ENCODE peak calls at places on chromosome 9, in four cellular contexts. D is fibroblast of the aortic adventitia, X is kidney glomerular epithelial cell, S is mesendoderm. B is an unnamed sample.

GRCh38 chr9:25261445-25261844 is 416.8 kb downstream of the TUSC1 start:
- DNase-seq in D (no peak), X (no peak), S (peak; percentile 4), B (no peak)

GRCh38 chr9:91037511-91038482 is 236.2 kb downstream of the SYK start:
- DNase-seq in D (peak; percentile 90), X (peak; percentile 52), S (peak; percentile 41), B (no peak)

GRCh38 chr9:125472926-125473701 is 211.5 kb downstream of the GAPVD1 start:
- DNase-seq in D (peak; percentile 83), X (peak; percentile 15), S (peak; percentile 57), B (peak; percentile 76)

GRCh38 chr9:134187110-134187531 is 22.8 kb upstream of the RNU6ATAC start:
- DNase-seq in D (no peak), X (no peak), S (peak; percentile 23), B (no peak)

GRCh38 chr9:96253059-96253696 is 48.8 kb downstream of the HSD17B3 start:
- DNase-seq in D (no peak), X (no peak), S (peak; percentile 36), B (peak; percentile 66)

GRCh38 chr9:122991370-122991830 is 42.1 kb upstream of the GPR21 start:
- DNase-seq in D (peak; percentile 92), X (peak; percentile 87), S (peak; percentile 22), B (no peak)

GRCh38 chr9:33250458-33250995 is 10.6 kb downstream of the SPINK4 start:
- DNase-seq in D (peak; percentile 59), X (no peak), S (no peak), B (no peak)

GRCh38 chr9:75148551-75148950 is 60.2 kb downstream of the OSTF1 start:
- DNase-seq in D (peak; percentile 88), X (peak; percentile 13), S (no peak), B (no peak)

GRCh38 chr9:4486176-4486575 is 4.1 kb upstream of the SLC1A1 start:
- DNase-seq in D (no peak), X (no peak), S (peak; percentile 39), B (no peak)

GRCh38 chr9:98989036-98990000 is 45.6 kb downstream of the COL15A1 start:
- DNase-seq in D (peak; percentile 96), X (peak; percentile 88), S (peak; percentile 57), B (peak; percentile 68)

GRCh38 chr9:18741331-18741730 is 267.4 kb downstream of the ADAMTSL1 start:
- DNase-seq in D (no peak), X (no peak), S (no peak), B (no peak)

GRCh38 chr9:128142061-128142460 is 7.2 kb upstream of the LCN2 start:
- DNase-seq in D (no peak), X (no peak), S (no peak), B (no peak)

GRCh38 chr9:71897573-71897972 is 13.4 kb downstream of the ABHD17B start:
- DNase-seq in D (no peak), X (no peak), S (no peak), B (no peak)

GRCh38 chr9:126423022-126423708 is 96.5 kb downstream of the MVB12B start:
- DNase-seq in D (no peak), X (no peak), S (no peak), B (no peak)

GRCh38 chr9:72278959-72279358 is 86.0 kb downstream of the ZFAND5 start:
- DNase-seq in D (no peak), X (no peak), S (no peak), B (no peak)

GRCh38 chr9:133982971-133983720 is 9.0 kb downstream of the VAV2 start:
- DNase-seq in D (no peak), X (no peak), S (no peak), B (no peak)

GRCh38 chr9:90198956-90199355 is 443.7 kb downstream of the DIRAS2 start:
- DNase-seq in D (no peak), X (no peak), S (no peak), B (no peak)

GRCh38 chr9:109182940-109183798 is 16.1 kb upstream of the FRRS1L start:
- DNase-seq in D (peak; percentile 13), X (peak; percentile 39), S (peak; percentile 68), B (peak; percentile 79)

GRCh38 chr9:101443358-101443757 is 7.8 kb upstream of the ALDOB start:
- DNase-seq in D (no peak), X (no peak), S (peak; percentile 84), B (peak; percentile 59)

GRCh38 chr9:112094948-112095779 is 79.9 kb downstream of the SUSD1 start:
- DNase-seq in D (no peak), X (no peak), S (no peak), B (no peak)

B was measured in endodermal cell.